ENCODE peak calls at places on chromosomes 7 and 10, in nine cellular contexts. R, U, B, C, T, M, P, G and Z are unnamed samples.

GRCh38 chr10:68594405-68594804 is 34.3 kb downstream of the TET1 start:
- DNase-seq in U (no peak), G (no peak), M (peak), R (no peak), C (no peak), T (no peak), B (no peak), P (no peak), Z (peak)

GRCh38 chr7:6553460-6554044 is 2.3 kb upstream of the GRID2IP start:
- DNase-seq in C (no peak), U (no peak), M (no peak), P (no peak), R (no peak), B (no peak), G (no peak), T (no peak), Z (no peak)

GRCh38 chr7:8627322-8627721 is 193.9 kb downstream of the NXPH1 start:
- DNase-seq in U (no peak), M (no peak), B (no peak), T (no peak), C (no peak), G (no peak), R (no peak), P (no peak), Z (no peak)

GRCh38 chr10:48798486-48799254 is 114.0 kb downstream of the WDFY4 start:
- DNase-seq in U (no peak), M (no peak), T (no peak), B (no peak), P (no peak), G (no peak), R (no peak), C (no peak), Z (no peak)

GRCh38 chr7:5423844-5424688 is 432 bp upstream of the TNRC18 start:
- DNase-seq in C (no peak), U (peak), M (peak), G (no peak), T (no peak), B (peak), R (peak), P (no peak), Z (peak)

GRCh38 chr10:6151087-6151977 is 51.4 kb upstream of the PFKFB3 start:
- DNase-seq in G (no peak), R (peak), B (peak), C (peak), T (no peak), U (no peak), M (peak), P (no peak), Z (no peak)

GRCh38 chr10:31768467-31768866 is 160.2 kb downstream of the ARHGAP12 start:
- DNase-seq in M (no peak), G (no peak), P (no peak), R (no peak), C (no peak), T (no peak), B (no peak), U (no peak), Z (peak)

GRCh38 chr10:112756118-112756512 is 193.9 kb upstream of the TCF7L2 start:
- DNase-seq in R (no peak), T (no peak), C (no peak), P (no peak), B (no peak), G (no peak), M (no peak), U (no peak), Z (no peak)

GRCh38 chr10:99621454-99622246 is 1.4 kb upstream of the SLC25A28 start:
- DNase-seq in C (no peak), B (no peak), T (no peak), U (no peak), P (no peak), M (no peak), R (no peak), G (no peak), Z (peak)

GRCh38 chr7:91264924-91265681 is 870 bp downstream of the FZD1 start:
- DNase-seq in M (peak), G (no peak), R (peak), B (peak), U (no peak), T (no peak), C (no peak), P (no peak), Z (no peak)

GRCh38 chr7:99324966-99325596 is 617 bp upstream of the ARPC1A start:
- DNase-seq in R (no peak), B (no peak), M (no peak), T (no peak), U (no peak), P (no peak), G (no peak), C (peak), Z (no peak)